ENCODE peak calls at places on chromosomes 16 and 17, in six cellular contexts. M, I, Q, X, Z and Y are unnamed samples.

GRCh38 chr17:36493956-36494355 is 7.5 kb downstream of the ZNHIT3 start:
- DNase-seq in I (no peak), Q (no peak), Z (no peak), X (no peak), M (no peak), Y (no peak)

GRCh38 chr17:39926588-39927100 is 757 bp downstream of the ORMDL3 start:
- DNase-seq in M (no peak), Q (peak; percentile 85), X (no peak), Z (peak; percentile 16), I (peak; percentile 24), Y (peak; percentile 85)

GRCh38 chr16:67708368-67708771 is 10.7 kb downstream of the GFOD2 start:
- DNase-seq in I (no peak), Q (no peak), X (no peak), M (peak; percentile 4), Z (no peak), Y (no peak)

GRCh38 chr17:27157297-27157696 is 136.6 kb upstream of the WSB1 start:
- DNase-seq in Q (no peak), X (no peak), Z (no peak), I (no peak), M (no peak), Y (no peak)

GRCh38 chr16:1330931-1331711 is 2.3 kb upstream of the BAIAP3 start:
- DNase-seq in M (no peak), I (no peak), Q (no peak), Z (no peak), X (no peak), Y (no peak)

GRCh38 chr16:62977876-62978275 is 941.6 kb upstream of the CDH8 start:
- DNase-seq in X (no peak), Q (no peak), I (no peak), M (no peak), Z (no peak), Y (no peak)

GRCh38 chr16:57531253-57531575 is 5.2 kb downstream of the CCDC102A start:
- DNase-seq in M (no peak), I (no peak), Z (no peak), X (no peak), Q (no peak), Y (no peak)

GRCh38 chr17:49452173-49452572 is 37.5 kb upstream of the PHB1 start:
- DNase-seq in X (no peak), Q (no peak), M (no peak), Z (no peak), I (peak; percentile 8), Y (no peak)

GRCh38 chr17:80605326-80606066 is 60.9 kb downstream of the RPTOR start:
- DNase-seq in Z (no peak), I (no peak), M (no peak), X (peak; percentile 85), Q (no peak), Y (peak; percentile 83)

GRCh38 chr17:8029121-8029520 is 9.7 kb upstream of the ALOX15B start:
- DNase-seq in Q (no peak), M (no peak), I (no peak), Z (no peak), X (no peak), Y (no peak)

GRCh38 chr16:2471653-2472487 is 773 bp downstream of the NTN3 start:
- DNase-seq in X (no peak), M (no peak), I (no peak), Q (no peak), Z (no peak), Y (no peak)

GRCh38 chr16:24800586-24800985 is 45.2 kb upstream of the SLC5A11 start:
- DNase-seq in Z (peak; percentile 30), I (no peak), X (no peak), M (peak; percentile 33), Q (no peak), Y (no peak)
- TF ChIP-seq CTCF in Z (peak; percentile 26), I (peak; percentile 15), X (peak; percentile 29), M (no peak), Q (no peak), Y (no peak)

GRCh38 chr17:77286641-77287431 is 146.1 kb downstream of the SEC14L1 start:
- DNase-seq in Z (peak; percentile 59), X (no peak), Q (no peak), M (peak; percentile 41), I (no peak), Y (no peak)
- TF ChIP-seq CTCF in Z (no peak), X (no peak), Q (no peak), M (no peak), I (no peak), Y (no peak)

GRCh38 chr16:77190478-77191258 is at the start of gene MON1B:
- DNase-seq in Q (peak; percentile 97), X (peak; percentile 96), Z (peak; percentile 99), I (peak; percentile 94), M (peak; percentile 98), Y (peak; percentile 97)
- TF ChIP-seq CTCF in Q (peak; percentile 6), X (no peak), Z (no peak), I (no peak), M (no peak), Y (no peak)

GRCh38 chr17:18027280-18027679 is 11.7 kb downstream of the ATPAF2 start:
- DNase-seq in X (no peak), Z (no peak), M (no peak), Q (no peak), I (no peak), Y (no peak)

GRCh38 chr17:18028114-18028513 is 10.9 kb downstream of the ATPAF2 start:
- DNase-seq in Z (no peak), M (no peak), X (no peak), I (no peak), Q (no peak), Y (no peak)

GRCh38 chr17:18028684-18029540 is 10.1 kb downstream of the ATPAF2 start:
- DNase-seq in M (no peak), I (no peak), Z (no peak), Q (no peak), X (no peak), Y (no peak)

GRCh38 chr17:18025596-18026407 is 13.2 kb downstream of the ATPAF2 start:
- DNase-seq in M (no peak), Q (no peak), I (no peak), X (no peak), Z (no peak), Y (peak; percentile 67)

GRCh38 chr17:18026408-18026776 is 12.6 kb downstream of the ATPAF2 start:
- DNase-seq in X (no peak), M (peak; percentile 71), I (no peak), Q (no peak), Z (peak; percentile 70), Y (peak; percentile 63)
- TF ChIP-seq CTCF in X (no peak), M (peak; percentile 2), I (no peak), Q (no peak), Z (no peak), Y (no peak)

GRCh38 chr16:9677301-9677653 is 505.0 kb downstream of the GRIN2A start:
- DNase-seq in Q (no peak), M (no peak), I (no peak), X (no peak), Z (no peak), Y (no peak)
- TF ChIP-seq CTCF in Q (no peak), M (no peak), I (no peak), X (no peak), Z (no peak), Y (no peak)

DNA sequence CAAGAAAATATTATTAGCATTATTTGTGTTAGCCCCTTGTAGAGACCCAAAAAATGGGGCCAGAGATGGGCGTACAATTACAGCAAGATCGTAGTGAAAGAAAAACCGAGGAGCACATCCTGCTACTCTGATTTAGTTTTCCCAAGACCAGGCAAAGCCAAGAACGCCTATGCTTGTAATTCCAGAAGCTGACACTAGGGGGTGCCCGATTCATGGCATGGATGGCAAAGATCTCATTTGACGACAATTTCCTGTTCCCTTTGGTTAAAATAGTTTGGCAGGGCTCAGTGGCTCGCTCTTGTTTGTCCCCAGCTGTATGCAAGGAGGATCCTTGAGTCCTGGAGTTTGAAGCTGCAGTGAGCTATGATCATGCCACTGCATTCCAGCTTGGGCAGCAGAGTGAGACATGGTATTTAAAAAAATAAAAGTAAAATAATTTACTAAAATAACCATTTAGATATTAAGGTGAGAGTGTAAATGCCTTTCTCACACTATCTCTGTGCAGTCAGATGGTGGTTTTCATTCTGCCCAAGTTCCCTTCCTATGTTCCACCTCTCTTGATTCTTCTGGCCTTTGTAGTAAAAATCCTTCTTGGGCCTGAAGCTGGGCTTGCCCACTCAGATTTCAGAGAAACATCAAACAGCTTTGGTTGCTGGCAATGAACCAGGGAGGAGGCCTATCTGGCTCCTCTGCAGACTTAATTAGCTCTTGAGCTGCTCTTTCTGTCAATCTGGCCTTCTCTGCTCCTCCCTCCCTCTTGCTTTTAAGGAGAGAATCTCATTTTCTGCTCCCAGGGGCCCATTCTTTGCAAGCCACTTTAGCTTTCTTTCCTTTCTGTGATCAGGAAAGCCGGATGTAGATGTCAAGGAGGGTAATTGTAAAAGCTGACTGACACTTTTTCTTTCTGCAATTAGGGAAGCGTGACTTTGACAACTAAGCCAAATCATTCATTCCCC is 31.2 kb downstream of the TMEM238L start:
- DNase-seq in Z (no peak), I (peak; percentile 7), Q (peak; percentile 55), X (no peak), M (peak; percentile 8), Y (peak; percentile 72)
- TF ChIP-seq CTCF in Z (peak; percentile 59), I (peak; percentile 51), Q (peak; percentile 86), X (peak; percentile 81), M (peak; percentile 81), Y (peak; percentile 88)

DNA sequence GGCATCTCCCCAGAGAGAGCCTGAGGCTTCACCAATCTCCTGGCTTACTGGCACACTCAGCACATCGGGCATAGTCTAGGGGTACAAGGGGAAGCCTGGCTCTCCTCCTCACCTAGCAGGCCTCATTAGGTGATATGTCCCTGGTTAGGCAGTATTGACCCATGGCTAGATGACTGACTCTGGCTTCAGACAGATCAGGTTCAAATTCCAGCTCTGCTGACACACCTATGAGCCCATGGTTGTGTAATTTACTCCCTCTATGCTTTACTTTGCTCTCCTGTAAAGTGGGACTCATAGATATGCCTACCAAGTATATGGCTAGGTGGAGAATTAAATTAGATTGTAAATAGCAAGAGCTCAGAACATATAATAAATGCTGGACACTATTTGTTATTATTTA is 157.3 kb upstream of the IRX3 start:
- DNase-seq in Z (no peak), Q (no peak), X (no peak), M (no peak), I (no peak), Y (no peak)
- TF ChIP-seq CTCF in Z (no peak), Q (no peak), X (no peak), M (no peak), I (no peak), Y (no peak)